ENCODE peak calls at places on chromosomes 2 and 18, in eight cellular contexts. X, F, S, R, H, Y, D and L are unnamed samples.

GRCh38 chr2:119487434-119488244 is 36.6 kb downstream of the SCTR start:
- DNase-seq in X (no peak), F (no peak), S (no peak), R (no peak), H (no peak), Y (no peak), D (no peak), L (no peak)

GRCh38 chr2:217307023-217307422 is 447.2 kb upstream of the TNP1 start:
- DNase-seq in X (no peak), F (no peak), S (no peak), R (no peak), H (no peak), Y (no peak), D (no peak), L (no peak)

GRCh38 chr2:128306081-128306930 is 12.4 kb downstream of the HS6ST1 start:
- DNase-seq in X (peak; percentile 82), F (no peak), S (peak; percentile 98), R (peak; percentile 26), H (peak; percentile 97), Y (no peak), D (no peak), L (peak; percentile 74)

GRCh38 chr18:27803957-27804356 is 373.0 kb downstream of the CDH2 start:
- DNase-seq in X (no peak), F (no peak), S (no peak), R (no peak), H (no peak), Y (no peak), D (no peak), L (no peak)

GRCh38 chr2:181877181-181877664 is 14.3 kb upstream of the ITPRID2 start:
- DNase-seq in X (no peak), F (no peak), S (no peak), R (no peak), H (no peak), Y (no peak), D (no peak), L (no peak)

GRCh38 chr2:53424902-53425301 is 342.7 kb upstream of the CHAC2 start:
- DNase-seq in X (no peak), F (no peak), S (no peak), R (no peak), H (no peak), Y (no peak), D (no peak), L (no peak)

GRCh38 chr2:197515277-197515797 is 529 bp upstream of the MOB4 start:
- DNase-seq in X (no peak), F (no peak), S (no peak), R (no peak), H (no peak), Y (peak; percentile 39), D (no peak), L (no peak)

GRCh38 chr2:206463685-206464084 is 20.4 kb downstream of the ADAM23 start:
- DNase-seq in X (no peak), F (no peak), S (no peak), R (no peak), H (no peak), Y (no peak), D (no peak), L (no peak)

GRCh38 chr18:77148289-77148688 is 15.7 kb upstream of the MBP start:
- DNase-seq in X (no peak), F (no peak), S (no peak), R (no peak), H (no peak), Y (no peak), D (no peak), L (no peak)

GRCh38 chr18:37453754-37454153 is 111.8 kb downstream of the CELF4 start:
- DNase-seq in X (peak; percentile 28), F (peak; percentile 64), S (no peak), R (no peak), H (no peak), Y (no peak), D (no peak), L (no peak)

GRCh38 chr2:128425731-128426620 is 107.3 kb upstream of the HS6ST1 start:
- DNase-seq in X (peak; percentile 8), F (peak; percentile 7), S (peak; percentile 97), R (no peak), H (peak; percentile 57), Y (no peak), D (no peak), L (peak; percentile 42)

GRCh38 chr18:79607361-79607930 is 72.2 kb upstream of the CTDP1 start:
- DNase-seq in X (no peak), F (no peak), S (no peak), R (peak; percentile 28), H (peak; percentile 43), Y (no peak), D (no peak), L (no peak)

GRCh38 chr2:119252186-119253113 is 28.8 kb downstream of the STEAP3 start:
- DNase-seq in X (no peak), F (no peak), S (peak; percentile 70), R (no peak), H (no peak), Y (no peak), D (no peak), L (no peak)

GRCh38 chr18:48560491-48560890 is 21.7 kb downstream of the CTIF start:
- DNase-seq in X (no peak), F (no peak), S (no peak), R (no peak), H (no peak), Y (no peak), D (no peak), L (no peak)

GRCh38 chr2:172086349-172087190 is 1.3 kb downstream of the DLX1 start:
- DNase-seq in X (no peak), F (no peak), S (peak; percentile 32), R (peak; percentile 71), H (no peak), Y (peak; percentile 54), D (no peak), L (no peak)

GRCh38 chr2:65557616-65558573 is 125.5 kb upstream of the SPRED2 start:
- DNase-seq in X (no peak), F (no peak), S (no peak), R (no peak), H (no peak), Y (no peak), D (no peak), L (no peak)
- H3K27ac ChIP-seq in X (no peak overlapping the region), F (no peak overlapping the region), S (no peak overlapping the region), R (no peak overlapping the region), H (no peak overlapping the region), Y (no peak overlapping the region), D (no peak overlapping the region), L (no peak overlapping the region)

GRCh38 chr2:64649626-64650025 is 4.1 kb downstream of the SERTAD2 start:
- DNase-seq in X (no peak), F (peak; percentile 40), S (no peak), R (no peak), H (no peak), Y (no peak), D (no peak), L (no peak)

GRCh38 chr2:64649013-64649484 is 4.7 kb downstream of the SERTAD2 start:
- DNase-seq in X (no peak), F (peak; percentile 49), S (no peak), R (no peak), H (no peak), Y (no peak), D (no peak), L (no peak)

GRCh38 chr2:64651590-64651989 is 2.1 kb downstream of the SERTAD2 start:
- DNase-seq in X (no peak), F (no peak), S (no peak), R (no peak), H (no peak), Y (no peak), D (no peak), L (no peak)

GRCh38 chr2:64650722-64651338 is 2.9 kb downstream of the SERTAD2 start:
- DNase-seq in X (no peak), F (no peak), S (no peak), R (no peak), H (no peak), Y (no peak), D (no peak), L (no peak)

GRCh38 chr2:64650257-64650656 is 3.5 kb downstream of the SERTAD2 start:
- DNase-seq in X (no peak), F (no peak), S (no peak), R (no peak), H (no peak), Y (no peak), D (no peak), L (no peak)
- H3K27ac ChIP-seq in X (no peak overlapping the region), F (no peak overlapping the region), S (no peak overlapping the region), R (no peak overlapping the region), H (no peak overlapping the region), Y (no peak overlapping the region), D (no peak overlapping the region), L (peak overlapping the region; percentile 73)

GRCh38 chr2:233832414-233832813 is 21.9 kb downstream of the HJURP start:
- DNase-seq in X (no peak), F (no peak), S (no peak), R (peak; percentile 19), H (peak; percentile 24), Y (no peak), D (no peak), L (no peak)
- H3K27ac ChIP-seq in X (no peak overlapping the region), F (no peak overlapping the region), S (no peak overlapping the region), R (no peak overlapping the region), H (no peak overlapping the region), Y (no peak overlapping the region), D (no peak overlapping the region), L (no peak overlapping the region)

GRCh38 chr2:68363731-68364130 is 1.4 kb upstream of the PLEK start:
- DNase-seq in X (no peak), F (no peak), S (no peak), R (no peak), H (no peak), Y (no peak), D (no peak), L (no peak)
- H3K27ac ChIP-seq in X (no peak overlapping the region), F (no peak overlapping the region), S (no peak overlapping the region), R (no peak overlapping the region), H (no peak overlapping the region), Y (no peak overlapping the region), D (no peak overlapping the region), L (no peak overlapping the region)

GRCh38 chr2:10446631-10447030 is 1.5 kb downstream of the ODC1 start:
- DNase-seq in X (no peak), F (no peak), S (no peak), R (peak; percentile 36), H (no peak), Y (no peak), D (no peak), L (no peak)

GRCh38 chr2:10441966-10442365 is 6.2 kb downstream of the ODC1 start:
- DNase-seq in X (no peak), F (peak; percentile 81), S (no peak), R (no peak), H (no peak), Y (no peak), D (no peak), L (no peak)

GRCh38 chr2:10447300-10448207 is 573 bp downstream of the ODC1 start:
- DNase-seq in X (no peak), F (peak; percentile 58), S (no peak), R (no peak), H (no peak), Y (no peak), D (peak; percentile 10), L (peak; percentile 61)

GRCh38 chr2:10440736-10441135 is 7.4 kb downstream of the ODC1 start:
- DNase-seq in X (no peak), F (no peak), S (no peak), R (peak; percentile 38), H (no peak), Y (no peak), D (no peak), L (no peak)

DNA sequence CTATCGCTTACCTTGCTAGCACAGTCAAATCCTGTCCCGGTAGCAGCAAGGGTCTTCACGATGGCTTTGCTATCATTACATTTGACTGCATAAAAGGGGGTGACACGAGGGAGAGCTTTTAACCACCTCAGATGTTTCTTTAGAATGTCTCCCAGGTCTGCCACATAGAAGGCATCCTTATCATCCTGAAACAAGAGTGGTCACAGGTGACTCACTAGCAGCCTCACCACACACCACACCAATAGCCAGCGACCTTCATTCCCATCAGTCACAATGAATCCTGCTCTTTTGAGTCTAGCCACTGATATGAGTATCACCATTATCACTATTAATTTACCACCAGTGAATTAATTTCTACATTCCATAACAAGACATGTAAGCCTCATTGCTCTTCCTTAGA is 3.7 kb downstream of the ODC1 start:
- DNase-seq in X (no peak), F (no peak), S (no peak), R (no peak), H (no peak), Y (no peak), D (no peak), L (no peak)
- H3K27ac ChIP-seq in X (no peak overlapping the region), F (peak overlapping the region; percentile 23), S (no peak overlapping the region), R (no peak overlapping the region), H (no peak overlapping the region), Y (no peak overlapping the region), D (no peak overlapping the region), L (no peak overlapping the region)